ENCODE peak calls at places on chromosomes 4 and X, in four cellular contexts. One of them, this sample, is unnamed.

GRCh38 chr4:39205476-39205875 is 23.1 kb downstream of the WDR19 start:
- DNase-seq in H54: no peak
- DNase-seq in H9: no peak
- DNase-seq in GM13977: no peak
- DNase-seq in this sample: no peak

GRCh38 chrX:41759817-41760216 is 35.8 kb downstream of the GPR82 start:
- DNase-seq in H9: no peak
- DNase-seq in GM13977: peak
- DNase-seq in H54: no peak
- DNase-seq in this sample: peak

GRCh38 chr4:186134254-186134653 is 29.8 kb downstream of the FAM149A start:
- DNase-seq in H9: no peak
- DNase-seq in GM13977: peak
- DNase-seq in H54: no peak
- DNase-seq in this sample: no peak

GRCh38 chr4:76420311-76420710 is 630 bp downstream of the CCDC158 start:
- DNase-seq in H9: no peak
- DNase-seq in H54: no peak
- DNase-seq in GM13977: no peak
- DNase-seq in this sample: no peak

GRCh38 chr4:40395166-40395900 is 60.2 kb downstream of the CHRNA9 start:
- DNase-seq in GM13977: no peak
- DNase-seq in H54: no peak
- DNase-seq in H9: no peak
- DNase-seq in this sample: no peak

GRCh38 chr4:152448038-152448437 is 87.9 kb downstream of the FBXW7 start:
- DNase-seq in H54: no peak
- DNase-seq in GM13977: no peak
- DNase-seq in H9: no peak
- DNase-seq in this sample: no peak

GRCh38 chr4:7238300-7238960 is 46.1 kb downstream of the SORCS2 start:
- DNase-seq in H54: no peak
- DNase-seq in H9: no peak
- DNase-seq in GM13977: no peak
- DNase-seq in this sample: peak

GRCh38 chr4:173917255-173917960 is 366.1 kb downstream of the FBXO8 start:
- DNase-seq in H54: peak
- DNase-seq in GM13977: no peak
- DNase-seq in H9: no peak
- DNase-seq in this sample: peak

GRCh38 chrX:45851434-45851991 is 650.8 kb upstream of the DIPK2B start:
- DNase-seq in GM13977: peak
- DNase-seq in H54: no peak
- DNase-seq in H9: peak
- DNase-seq in this sample: peak

GRCh38 chr4:53656421-53656981 is 65.2 kb upstream of the LNX1 start:
- DNase-seq in GM13977: no peak
- DNase-seq in H9: no peak
- DNase-seq in H54: no peak
- DNase-seq in this sample: no peak

GRCh38 chrX:48456628-48457027 is 13.4 kb downstream of the SLC38A5 start:
- DNase-seq in GM13977: no peak
- DNase-seq in H9: no peak
- DNase-seq in H54: no peak
- DNase-seq in this sample: peak

GRCh38 chr4:178976861-178977260 is 1534.6 kb upstream of the AGA start:
- DNase-seq in H54: no peak
- DNase-seq in H9: no peak
- DNase-seq in GM13977: no peak
- DNase-seq in this sample: no peak

GRCh38 chr4:81405900-81406401 is 65.8 kb downstream of the RASGEF1B start:
- DNase-seq in H9: no peak
- DNase-seq in H54: peak
- DNase-seq in GM13977: peak
- DNase-seq in this sample: peak

GRCh38 chr4:65665951-65666523 is 4.3 kb downstream of the EPHA5 start:
- DNase-seq in GM13977: no peak
- DNase-seq in H54: peak
- DNase-seq in H9: no peak
- DNase-seq in this sample: peak

GRCh38 chr4:98568896-98569663 is 89.3 kb downstream of the TSPAN5 start:
- DNase-seq in H54: no peak
- DNase-seq in GM13977: no peak
- DNase-seq in H9: no peak
- DNase-seq in this sample: no peak

GRCh38 chrX:53239474-53239873 is 14.5 kb upstream of the KDM5C start:
- DNase-seq in GM13977: no peak
- DNase-seq in H9: peak
- DNase-seq in H54: no peak
- DNase-seq in this sample: peak

GRCh38 chr4:142282870-142283431 is 563.1 kb downstream of the INPP4B start:
- DNase-seq in H9: no peak
- DNase-seq in H54: no peak
- DNase-seq in GM13977: no peak
- DNase-seq in this sample: no peak

This sample was measured in H7.